ENCODE peak calls at places on chromosomes 11 and 22, in seven cellular contexts. One of them, this sample, is unnamed.

GRCh38 chr22:44595841-44596341 is 97.9 kb upstream of the RTL6 start:
- DNase-seq in H1: no peak
- DNase-seq in neuronal stem cell: no peak
- DNase-seq in IMR-90: peak; percentile 42
- DNase-seq in H9: no peak
- DNase-seq in trophoblast cell: no peak
- DNase-seq in mesenchymal stem cell: peak; percentile 59
- DNase-seq in this sample: no peak

GRCh38 chr22:17751596-17751995 is 22.7 kb downstream of the BID start:
- DNase-seq in H1: no peak
- DNase-seq in neuronal stem cell: no peak
- DNase-seq in IMR-90: no peak
- DNase-seq in H9: no peak
- DNase-seq in trophoblast cell: no peak
- DNase-seq in mesenchymal stem cell: no peak
- DNase-seq in this sample: no peak

GRCh38 chr11:74948546-74948897 is 369 bp downstream of the XRRA1 start:
- DNase-seq in H1: no peak
- DNase-seq in neuronal stem cell: no peak
- DNase-seq in IMR-90: no peak
- DNase-seq in H9: no peak
- DNase-seq in trophoblast cell: no peak
- DNase-seq in mesenchymal stem cell: no peak
- DNase-seq in this sample: no peak

GRCh38 chr11:71342116-71342515 is 89.7 kb upstream of the SHANK2 start:
- DNase-seq in H1: no peak
- DNase-seq in neuronal stem cell: no peak
- DNase-seq in IMR-90: peak; percentile 77
- DNase-seq in H9: no peak
- DNase-seq in trophoblast cell: no peak
- DNase-seq in mesenchymal stem cell: peak; percentile 44
- DNase-seq in this sample: no peak

GRCh38 chr11:121936375-121936774 is 179.6 kb downstream of the BLID start:
- DNase-seq in H1: no peak
- DNase-seq in neuronal stem cell: no peak
- DNase-seq in IMR-90: peak; percentile 54
- DNase-seq in H9: no peak
- DNase-seq in trophoblast cell: no peak
- DNase-seq in mesenchymal stem cell: no peak
- DNase-seq in this sample: no peak

GRCh38 chr22:45203150-45203974 is 37.3 kb downstream of the KIAA0930 start:
- DNase-seq in H1: no peak
- DNase-seq in neuronal stem cell: no peak
- DNase-seq in IMR-90: no peak
- DNase-seq in H9: peak; percentile 21
- DNase-seq in trophoblast cell: peak; percentile 41
- DNase-seq in mesenchymal stem cell: no peak
- DNase-seq in this sample: no peak

GRCh38 chr11:32005786-32006406 is 85.0 kb upstream of the RCN1 start:
- DNase-seq in H1: no peak
- DNase-seq in neuronal stem cell: no peak
- DNase-seq in IMR-90: peak; percentile 8
- DNase-seq in H9: no peak
- DNase-seq in trophoblast cell: no peak
- DNase-seq in mesenchymal stem cell: no peak
- DNase-seq in this sample: no peak

GRCh38 chr11:13216019-13217006 is 61.3 kb upstream of the BMAL1 start:
- DNase-seq in H1: no peak
- DNase-seq in neuronal stem cell: peak; percentile 62
- DNase-seq in IMR-90: peak; percentile 98
- DNase-seq in H9: peak; percentile 55
- DNase-seq in trophoblast cell: peak; percentile 79
- DNase-seq in mesenchymal stem cell: peak; percentile 98
- DNase-seq in this sample: peak; percentile 95

GRCh38 chr11:57379732-57380131 is 1.2 kb downstream of the PRG3 start:
- DNase-seq in H1: peak; percentile 21
- DNase-seq in neuronal stem cell: peak; percentile 56
- DNase-seq in IMR-90: peak; percentile 24
- DNase-seq in H9: peak; percentile 80
- DNase-seq in trophoblast cell: peak; percentile 69
- DNase-seq in mesenchymal stem cell: peak; percentile 34
- DNase-seq in this sample: peak; percentile 81

GRCh38 chr11:108286956-108287355 is 64.1 kb downstream of the ATM start:
- DNase-seq in H1: no peak
- DNase-seq in neuronal stem cell: no peak
- DNase-seq in IMR-90: no peak
- DNase-seq in H9: no peak
- DNase-seq in trophoblast cell: no peak
- DNase-seq in mesenchymal stem cell: no peak
- DNase-seq in this sample: no peak

GRCh38 chr11:68150029-68150428 is 28.8 kb upstream of the CHKA start:
- DNase-seq in H1: peak; percentile 25
- DNase-seq in neuronal stem cell: no peak
- DNase-seq in IMR-90: peak; percentile 57
- DNase-seq in H9: no peak
- DNase-seq in trophoblast cell: peak; percentile 90
- DNase-seq in mesenchymal stem cell: peak; percentile 22
- DNase-seq in this sample: peak; percentile 60

GRCh38 chr22:39663751-39664150 is 93.2 kb downstream of the CACNA1I start:
- DNase-seq in H1: no peak
- DNase-seq in neuronal stem cell: no peak
- DNase-seq in IMR-90: no peak
- DNase-seq in H9: peak; percentile 60
- DNase-seq in trophoblast cell: no peak
- DNase-seq in mesenchymal stem cell: no peak
- DNase-seq in this sample: peak; percentile 28

GRCh38 chr22:23939017-23939357 is 22.0 kb downstream of the GSTT2B start:
- DNase-seq in H1: no peak
- DNase-seq in neuronal stem cell: no peak
- DNase-seq in IMR-90: no peak
- DNase-seq in H9: no peak
- DNase-seq in trophoblast cell: no peak
- DNase-seq in mesenchymal stem cell: no peak
- DNase-seq in this sample: no peak
- H3K9ac ChIP-seq in H1: no peak overlapping the region
- H3K9ac ChIP-seq in neuronal stem cell: no peak overlapping the region
- H3K9ac ChIP-seq in IMR-90: no peak overlapping the region
- H3K9ac ChIP-seq in H9: no peak overlapping the region
- H3K9ac ChIP-seq in trophoblast cell: no peak overlapping the region
- H3K9ac ChIP-seq in mesenchymal stem cell: no peak overlapping the region
- H3K9ac ChIP-seq in this sample: no peak overlapping the region

GRCh38 chr11:27605422-27605821 is 94.8 kb downstream of the BDNF start:
- DNase-seq in H1: no peak
- DNase-seq in neuronal stem cell: no peak
- DNase-seq in IMR-90: no peak
- DNase-seq in H9: no peak
- DNase-seq in trophoblast cell: no peak
- DNase-seq in mesenchymal stem cell: no peak
- DNase-seq in this sample: no peak
- H4K8ac ChIP-seq in H1: no peak overlapping the region
- H4K8ac ChIP-seq in neuronal stem cell: no peak overlapping the region
- H4K8ac ChIP-seq in IMR-90: no peak overlapping the region
- H4K8ac ChIP-seq in H9: no peak overlapping the region
- H4K8ac ChIP-seq in trophoblast cell: no peak overlapping the region
- H4K8ac ChIP-seq in mesenchymal stem cell: no peak overlapping the region
- H4K8ac ChIP-seq in this sample: no peak overlapping the region

GRCh38 chr11:117815262-117815803 is 9.2 kb downstream of the FXYD2 start:
- DNase-seq in H1: no peak
- DNase-seq in neuronal stem cell: no peak
- DNase-seq in IMR-90: no peak
- DNase-seq in H9: no peak
- DNase-seq in trophoblast cell: peak; percentile 44
- DNase-seq in mesenchymal stem cell: no peak
- DNase-seq in this sample: no peak
- H3K9ac ChIP-seq in H1: no peak overlapping the region
- H3K9ac ChIP-seq in neuronal stem cell: no peak overlapping the region
- H3K9ac ChIP-seq in IMR-90: no peak overlapping the region
- H3K9ac ChIP-seq in H9: no peak overlapping the region
- H3K9ac ChIP-seq in trophoblast cell: no peak overlapping the region
- H3K9ac ChIP-seq in mesenchymal stem cell: no peak overlapping the region
- H3K9ac ChIP-seq in this sample: peak overlapping the region; percentile 24

DNA sequence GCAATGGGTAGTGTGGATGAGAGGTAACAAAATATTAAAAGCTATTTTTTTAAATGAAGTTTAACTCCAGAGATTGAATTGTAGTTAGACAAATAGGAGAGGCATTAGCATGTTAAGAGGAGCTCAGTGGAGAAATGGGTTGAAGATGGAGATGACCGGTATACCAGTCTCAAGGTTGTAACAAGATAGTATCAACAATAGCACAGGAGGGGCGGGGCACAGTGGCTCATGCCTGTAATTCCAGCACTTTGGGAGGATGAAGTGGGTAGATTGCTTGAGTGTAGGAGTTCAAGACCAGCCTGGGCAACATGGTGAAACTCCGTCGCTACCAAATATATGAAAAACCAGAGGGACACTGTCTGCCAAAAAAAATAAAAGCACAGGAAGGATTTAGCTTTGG is 6.0 kb upstream of the ANKRD42 start:
- DNase-seq in H1: no peak
- DNase-seq in neuronal stem cell: no peak
- DNase-seq in IMR-90: no peak
- DNase-seq in H9: no peak
- DNase-seq in trophoblast cell: peak; percentile 14
- DNase-seq in mesenchymal stem cell: no peak
- DNase-seq in this sample: peak; percentile 14
- H4K8ac ChIP-seq in H1: no peak overlapping the region
- H4K8ac ChIP-seq in neuronal stem cell: no peak overlapping the region
- H4K8ac ChIP-seq in IMR-90: no peak overlapping the region
- H4K8ac ChIP-seq in H9: no peak overlapping the region
- H4K8ac ChIP-seq in trophoblast cell: no peak overlapping the region
- H4K8ac ChIP-seq in mesenchymal stem cell: no peak overlapping the region
- H4K8ac ChIP-seq in this sample: no peak overlapping the region

GRCh38 chr11:87453531-87454089 is 415.9 kb downstream of the TMEM135 start:
- DNase-seq in H1: no peak
- DNase-seq in neuronal stem cell: no peak
- DNase-seq in IMR-90: no peak
- DNase-seq in H9: no peak
- DNase-seq in trophoblast cell: peak; percentile 76
- DNase-seq in mesenchymal stem cell: no peak
- DNase-seq in this sample: no peak
- H3K9ac ChIP-seq in H1: no peak overlapping the region
- H3K9ac ChIP-seq in neuronal stem cell: no peak overlapping the region
- H3K9ac ChIP-seq in IMR-90: no peak overlapping the region
- H3K9ac ChIP-seq in H9: no peak overlapping the region
- H3K9ac ChIP-seq in trophoblast cell: no peak overlapping the region
- H3K9ac ChIP-seq in mesenchymal stem cell: no peak overlapping the region
- H3K9ac ChIP-seq in this sample: no peak overlapping the region

DNA sequence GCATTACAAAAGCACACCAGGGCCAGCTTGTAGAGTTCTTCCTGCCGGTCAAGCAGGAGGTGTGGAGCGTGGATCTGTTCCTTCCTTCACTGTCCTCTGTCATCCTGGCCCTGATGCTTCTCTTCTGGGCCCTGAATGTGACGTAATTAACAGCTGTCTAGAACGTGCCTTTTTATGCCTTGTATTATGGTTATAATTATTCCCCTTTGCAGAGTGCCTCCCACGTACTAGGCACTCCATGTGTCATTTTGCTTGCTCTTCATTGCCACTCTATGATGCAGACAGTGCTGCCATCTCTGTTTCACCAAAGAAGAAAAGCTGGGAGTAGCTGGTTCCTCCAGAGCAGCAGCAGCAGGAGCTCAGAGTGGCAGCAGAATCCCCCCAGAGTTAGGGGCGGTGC is 132.1 kb upstream of the TTC12 start:
- DNase-seq in H1: no peak
- DNase-seq in neuronal stem cell: no peak
- DNase-seq in IMR-90: no peak
- DNase-seq in H9: no peak
- DNase-seq in trophoblast cell: no peak
- DNase-seq in mesenchymal stem cell: no peak
- DNase-seq in this sample: no peak
- H4K8ac ChIP-seq in H1: peak overlapping the region; percentile 9
- H4K8ac ChIP-seq in neuronal stem cell: no peak overlapping the region
- H4K8ac ChIP-seq in IMR-90: no peak overlapping the region
- H4K8ac ChIP-seq in H9: no peak overlapping the region
- H4K8ac ChIP-seq in trophoblast cell: no peak overlapping the region
- H4K8ac ChIP-seq in mesenchymal stem cell: no peak overlapping the region
- H4K8ac ChIP-seq in this sample: no peak overlapping the region

GRCh38 chr11:46562527-46562926 is 31.3 kb downstream of the AMBRA1 start:
- DNase-seq in H1: no peak
- DNase-seq in neuronal stem cell: no peak
- DNase-seq in IMR-90: no peak
- DNase-seq in H9: no peak
- DNase-seq in trophoblast cell: no peak
- DNase-seq in mesenchymal stem cell: no peak
- DNase-seq in this sample: no peak
- H3K9ac ChIP-seq in H1: no peak overlapping the region
- H3K9ac ChIP-seq in neuronal stem cell: no peak overlapping the region
- H3K9ac ChIP-seq in IMR-90: no peak overlapping the region
- H3K9ac ChIP-seq in H9: no peak overlapping the region
- H3K9ac ChIP-seq in trophoblast cell: no peak overlapping the region
- H3K9ac ChIP-seq in mesenchymal stem cell: no peak overlapping the region
- H3K9ac ChIP-seq in this sample: no peak overlapping the region

DNA sequence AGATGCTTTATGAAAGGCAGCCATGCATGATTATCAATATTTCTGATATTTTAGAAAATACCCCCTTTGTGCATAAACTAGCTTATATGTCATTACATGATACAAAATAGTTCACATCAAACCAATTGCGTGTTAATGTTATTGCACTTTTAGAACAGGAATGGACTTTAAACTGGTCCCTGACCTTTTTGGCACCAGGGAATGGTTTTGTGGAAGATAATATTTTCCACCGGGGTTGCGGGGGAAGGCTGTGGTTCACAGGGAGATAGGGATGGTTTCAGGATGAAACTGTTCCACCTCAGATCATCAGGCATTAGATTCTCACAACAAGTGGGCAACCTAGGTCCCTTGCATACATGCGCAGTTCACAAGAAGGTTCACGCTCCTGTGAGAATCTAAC is 16.5 kb upstream of the LGR4 start:
- DNase-seq in H1: no peak
- DNase-seq in neuronal stem cell: no peak
- DNase-seq in IMR-90: no peak
- DNase-seq in H9: no peak
- DNase-seq in trophoblast cell: no peak
- DNase-seq in mesenchymal stem cell: no peak
- DNase-seq in this sample: no peak
- H4K8ac ChIP-seq in H1: no peak overlapping the region
- H4K8ac ChIP-seq in neuronal stem cell: no peak overlapping the region
- H4K8ac ChIP-seq in IMR-90: no peak overlapping the region
- H4K8ac ChIP-seq in H9: no peak overlapping the region
- H4K8ac ChIP-seq in trophoblast cell: no peak overlapping the region
- H4K8ac ChIP-seq in mesenchymal stem cell: no peak overlapping the region
- H4K8ac ChIP-seq in this sample: no peak overlapping the region

DNA sequence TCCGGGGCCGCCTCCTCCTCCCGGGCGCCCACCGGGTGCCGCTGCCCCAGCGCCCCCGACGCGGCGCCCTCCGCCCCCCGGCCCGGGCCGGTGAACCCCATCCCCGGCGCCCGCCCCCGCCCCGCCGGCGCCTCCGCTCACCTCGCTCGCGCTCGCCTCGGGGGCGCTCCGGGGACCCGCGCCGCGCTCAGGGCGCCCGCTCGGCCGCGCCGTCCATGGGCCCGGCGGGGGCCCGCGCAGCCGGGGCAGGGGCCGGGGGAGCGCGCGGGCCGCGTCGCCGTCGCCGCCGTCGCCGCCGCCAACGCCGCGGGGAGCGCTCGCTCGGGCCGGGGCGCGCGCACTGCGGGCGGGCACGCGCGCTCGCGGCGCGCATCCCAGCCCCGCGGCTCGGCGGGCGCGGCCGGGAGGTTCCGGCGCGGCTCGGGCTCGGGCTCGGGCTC is 291 bp downstream of the DUSP8 start:
- DNase-seq in H1: no peak
- DNase-seq in neuronal stem cell: no peak
- DNase-seq in IMR-90: no peak
- DNase-seq in H9: no peak
- DNase-seq in trophoblast cell: no peak
- DNase-seq in mesenchymal stem cell: no peak
- DNase-seq in this sample: no peak
- H3K9ac ChIP-seq in H1: no peak overlapping the region
- H3K9ac ChIP-seq in neuronal stem cell: peak overlapping the region; percentile 44
- H3K9ac ChIP-seq in IMR-90: no peak overlapping the region
- H3K9ac ChIP-seq in H9: no peak overlapping the region
- H3K9ac ChIP-seq in trophoblast cell: no peak overlapping the region
- H3K9ac ChIP-seq in mesenchymal stem cell: no peak overlapping the region
- H3K9ac ChIP-seq in this sample: no peak overlapping the region

This sample was measured in mesendoderm.